ENCODE peak calls at places on chromosomes 16 and 17, in five cellular contexts. F is heart right ventricle, U is HCT116, Q is foreskin keratinocyte, V is gastrocnemius medialis. N is an unnamed sample. For H3K4me1, the result is how much of the 10 kb centered on the place peaks cover.

GRCh38 chr17:48679385-48680096 is 42.8 kb downstream of the PRAC1 start:
- ATAC-seq in Q (no peak), V (no peak), F (no peak), U (no peak), N (no peak)

GRCh38 chr17:67035131-67036083 is 8.9 kb upstream of the CACNG1 start:
- ATAC-seq in U (no peak), V (no peak), F (no peak), Q (no peak), N (no peak)

GRCh38 chr17:78780852-78781338 is 1.2 kb downstream of the CYTH1 start:
- ATAC-seq in V (no peak), Q (no peak), U (no peak), F (no peak), N (no peak)

GRCh38 chr17:58351710-58352017 is 337 bp downstream of the SUPT4H1 start:
- ATAC-seq in F (no peak), V (peak), Q (peak), U (peak), N (peak)

GRCh38 chr17:39808409-39808997 is 55.6 kb downstream of the IKZF3 start:
- ATAC-seq in F (no peak), Q (no peak), V (no peak), U (no peak), N (no peak)

GRCh38 chr17:55420067-55420775 is 1.4 kb downstream of the MMD start:
- ATAC-seq in V (no peak), F (no peak), U (no peak), Q (no peak), N (no peak)

GRCh38 chr17:46788796-46789195 is 29.7 kb downstream of the WNT3 start:
- ATAC-seq in F (no peak), Q (no peak), V (no peak), U (no peak), N (no peak)

GRCh38 chr17:8869416-8869815 is 1.9 kb upstream of the PIK3R6 start:
- ATAC-seq in U (no peak), F (no peak), V (no peak), Q (no peak), N (no peak)

GRCh38 chr17:32553168-32553567 is 66.4 kb downstream of the CDK5R1 start:
- ATAC-seq in F (no peak), U (no peak), Q (no peak), V (no peak), N (no peak)

GRCh38 chr17:33500141-33500540 is 207.0 kb upstream of the ASIC2 start:
- ATAC-seq in F (peak), V (no peak), U (no peak), Q (no peak), N (no peak)

GRCh38 chr17:63519972-63520882 is 2.9 kb upstream of the KCNH6 start:
- ATAC-seq in F (no peak), Q (no peak), V (no peak), U (no peak), N (no peak)

GRCh38 chr16:69566437-69567030 is 768 bp downstream of the NFAT5 start:
- ATAC-seq in U (peak), F (peak), V (peak), Q (peak), N (peak)

GRCh38 chr17:49915670-49916069 is 53.3 kb upstream of the DLX4 start:
- ATAC-seq in Q (no peak), U (no peak), V (no peak), F (no peak), N (no peak)

GRCh38 chr16:31179153-31179746 is 689 bp upstream of the FUS start:
- ATAC-seq in Q (peak), V (no peak), U (peak), F (peak), N (peak)

GRCh38 chr17:82301300-82301915 is 16.0 kb downstream of the CD7 start:
- ATAC-seq in Q (no peak), F (no peak), V (no peak), U (no peak), N (no peak)

GRCh38 chr17:82303944-82304808 is 13.2 kb downstream of the CD7 start:
- ATAC-seq in V (no peak), F (no peak), Q (no peak), U (no peak), N (peak)

GRCh38 chr17:82301916-82302497 is 15.4 kb downstream of the CD7 start:
- ATAC-seq in Q (no peak), V (no peak), U (no peak), F (no peak), N (no peak)

GRCh38 chr17:82302991-82303943 is 14.1 kb downstream of the CD7 start:
- ATAC-seq in F (no peak), V (no peak), Q (no peak), U (no peak), N (no peak)

GRCh38 chr17:82302498-82302963 is 14.9 kb downstream of the CD7 start:
- ATAC-seq in V (no peak), F (no peak), Q (no peak), U (no peak), N (no peak)
- H3K4me1 ChIP-seq in V (under half), F (under half), Q (under half), U (under half), N (under half)

DNA sequence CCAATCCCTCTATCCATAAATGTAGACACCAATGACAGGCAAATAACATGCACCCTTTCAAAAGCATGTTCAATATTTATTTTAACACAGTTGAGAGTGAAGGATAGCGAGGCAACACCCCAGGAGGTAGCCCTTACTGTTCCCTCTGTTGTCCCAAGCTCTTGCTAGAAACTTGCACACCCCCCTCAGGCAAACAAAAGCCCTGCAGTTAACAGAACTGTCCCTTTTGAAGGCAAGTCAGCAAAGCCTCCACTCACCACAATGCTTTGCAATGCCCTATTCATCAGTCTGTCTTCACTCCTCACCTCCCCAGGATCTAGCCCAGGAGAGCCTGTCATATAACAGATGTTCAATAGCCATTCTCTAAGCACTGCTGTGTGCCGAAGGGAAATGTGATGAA is 3.5 kb upstream of the CNEP1R1 start:
- ATAC-seq in U (no peak), F (no peak), Q (no peak), V (no peak), N (no peak)
- TF ChIP-seq CTCF in U (no peak), F (no peak), Q (no peak), V (no peak), N (no peak)

GRCh38 chr16:3096362-3096761 is 2.7 kb downstream of the ZSCAN10 start:
- ATAC-seq in F (no peak), U (no peak), Q (no peak), V (no peak), N (no peak)
- H3K4me1 ChIP-seq in F (under half), U (under half), Q (under half), V (under half), N (under half)

GRCh38 chr16:85862476-85863383 is 36.2 kb upstream of the IRF8 start:
- ATAC-seq in Q (no peak), F (no peak), V (no peak), U (no peak), N (no peak)
- TF ChIP-seq CTCF in Q (no peak), F (no peak), V (no peak), U (no peak), N (no peak)

GRCh38 chr17:81387235-81388060 is 7.8 kb upstream of the BAHCC1 start:
- ATAC-seq in U (peak), V (peak), Q (no peak), F (peak), N (peak)

GRCh38 chr17:81386646-81387234 is 8.5 kb upstream of the BAHCC1 start:
- ATAC-seq in F (peak), V (peak), U (peak), Q (no peak), N (peak)

GRCh38 chr17:81389585-81389984 is 5.7 kb upstream of the BAHCC1 start:
- ATAC-seq in F (no peak), V (no peak), U (no peak), Q (no peak), N (no peak)

GRCh38 chr17:81388612-81389367 is 6.5 kb upstream of the BAHCC1 start:
- ATAC-seq in Q (no peak), U (peak), V (peak), F (peak), N (no peak)

DNA sequence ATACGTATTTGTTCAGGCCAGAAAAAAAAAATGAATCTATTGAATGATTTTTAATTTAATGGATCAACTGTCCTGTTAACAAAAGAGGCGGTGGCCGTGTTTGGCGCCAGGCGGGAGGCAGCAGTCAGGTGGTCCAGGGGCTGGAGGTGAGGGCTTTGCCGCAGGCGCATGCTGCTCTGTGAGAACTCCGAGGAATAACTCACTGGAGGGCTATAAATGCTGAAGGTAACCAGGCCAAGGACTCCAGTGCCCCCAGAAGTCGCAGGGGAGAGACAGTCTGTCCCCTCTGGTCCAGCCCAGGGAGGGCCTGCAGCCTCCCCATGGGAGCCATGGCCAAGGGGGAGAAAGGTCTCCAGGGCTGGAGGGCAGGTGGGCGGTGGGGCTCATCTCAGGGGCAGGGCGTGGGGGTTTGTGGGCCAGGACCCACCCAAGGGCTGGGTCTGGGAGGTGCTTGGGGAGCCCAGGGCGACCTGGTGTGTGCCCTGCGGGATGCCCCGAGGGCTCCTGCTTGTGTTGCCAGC is 7.1 kb upstream of the BAHCC1 start:
- ATAC-seq in U (no peak), Q (no peak), V (no peak), F (no peak), N (no peak)
- H3K4me1 ChIP-seq in U (half or more), Q (under half), V (under half), F (under half), N (under half)

DNA sequence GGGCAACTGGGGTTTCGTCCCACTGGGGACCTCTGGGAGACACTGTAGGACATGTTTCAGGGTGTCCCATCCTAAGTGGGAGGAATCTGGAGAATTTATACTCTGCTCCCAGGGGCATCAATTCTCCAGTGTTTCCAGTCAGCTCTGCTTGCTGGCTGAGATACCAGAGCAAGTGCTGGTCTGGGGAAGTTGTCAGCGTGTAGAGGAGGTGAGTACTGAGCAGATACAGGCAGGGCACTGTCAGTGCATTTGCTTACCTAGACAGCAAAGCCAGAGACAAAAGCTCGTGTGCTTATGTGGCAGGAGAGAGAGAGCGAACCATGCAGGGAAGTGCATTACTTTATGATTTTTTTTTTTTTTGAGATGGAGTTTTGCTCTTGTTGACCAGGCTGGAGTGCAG is 20.2 kb upstream of the TOX3 start:
- ATAC-seq in F (no peak), U (no peak), Q (no peak), V (no peak), N (no peak)
- TF ChIP-seq CTCF in F (no peak), U (no peak), Q (no peak), V (no peak), N (no peak)

GRCh38 chr17:909642-910323 is 69.8 kb downstream of the NXN start:
- ATAC-seq in U (peak), Q (peak), F (no peak), V (peak), N (no peak)
- H3K4me1 ChIP-seq in U (half or more), Q (under half), F (under half), V (under half), N (under half)

DNA sequence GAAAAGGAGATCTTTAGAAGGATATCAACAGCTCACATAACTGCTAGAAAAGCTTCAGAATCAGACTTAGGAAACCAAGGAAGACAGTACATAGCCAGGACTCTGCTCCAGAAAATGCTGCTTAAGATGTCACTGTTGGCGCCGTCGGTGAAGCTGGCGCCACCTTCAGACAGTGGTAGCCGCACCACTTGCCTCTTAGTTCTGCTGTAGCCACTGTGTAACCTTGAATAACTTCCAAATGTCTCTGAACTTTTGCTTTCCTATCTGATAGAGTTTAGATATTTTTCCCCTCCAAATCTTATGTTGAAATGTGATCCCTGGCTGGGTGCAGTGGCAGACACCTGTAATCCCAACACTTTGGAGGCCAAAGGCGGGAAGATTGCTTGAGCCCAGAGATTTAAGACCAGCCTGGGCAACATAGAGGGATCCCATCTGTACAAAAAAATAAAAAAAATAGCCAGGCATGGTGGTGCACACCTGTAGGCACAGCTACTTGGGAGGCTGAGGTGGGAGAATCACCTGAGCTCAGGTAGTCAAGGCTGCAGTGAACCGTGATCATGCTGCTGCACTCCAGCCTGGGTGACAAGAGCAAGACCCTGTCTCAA is 6.3 kb upstream of the USP31 start:
- ATAC-seq in U (peak), F (peak), Q (no peak), V (peak), N (no peak)
- TF ChIP-seq CTCF in U (peak), F (no peak), Q (peak), V (peak), N (no peak)

GRCh38 chr16:3846087-3846486 is 34.4 kb downstream of the CREBBP start:
- ATAC-seq in Q (no peak), F (no peak), V (no peak), U (no peak), N (no peak)
- H3K4me1 ChIP-seq in Q (under half), F (under half), V (under half), U (under half), N (under half)

N was measured in gastroesophageal sphincter.